ENCODE peak calls at places on chromosome 12, in nine cellular contexts. L is stimulated activated CD8-positive, alpha-beta memory T cell treated with anti-CD3 and anti-CD28 coated beads, Interleukin-4, amount 100 ng/mL, for 4 hours; K is Right ventricle myocardium superior; U is NCI-H1694; C is A172; T is lower lobe of right lung; W is activated naive CD8-positive, alpha-beta T cell treated with anti-CD3 and anti-CD28 coated beads, Interleukin-2, amount 10 ng/mL, durations not matched to agents 7 days and 5 days; I is heart left ventricle; S is pons. E is an unnamed sample.

GRCh38 chr12:81206425-81206824 is 128.5 kb downstream of the ACSS3 start:
- DNase-seq in L (no peak), K (no peak), U (peak), C (no peak), T (no peak), W (no peak), I (no peak), S (no peak), E (no peak)

GRCh38 chr12:100170313-100170858 is 27.7 kb upstream of the BLTP3B start:
- DNase-seq in L (no peak), K (no peak), U (no peak), C (no peak), T (no peak), W (no peak), I (no peak), S (peak), E (no peak)

GRCh38 chr12:57993030-57993429 is 51.7 kb downstream of the ATP23 start:
- DNase-seq in L (no peak), K (no peak), U (no peak), C (no peak), T (no peak), W (no peak), I (no peak), S (no peak), E (no peak)

GRCh38 chr12:29751676-29752075 is 32.1 kb downstream of the TMTC1 start:
- DNase-seq in L (no peak), K (no peak), U (no peak), C (no peak), T (no peak), W (no peak), I (no peak), S (no peak), E (no peak)

GRCh38 chr12:116779597-116779996 is 41.5 kb downstream of the RNFT2 start:
- DNase-seq in L (no peak), K (no peak), U (no peak), C (no peak), T (no peak), W (no peak), I (no peak), S (no peak), E (no peak)

GRCh38 chr12:109758406-109759075 is 44.9 kb downstream of the FAM222A start:
- DNase-seq in L (no peak), K (no peak), U (no peak), C (no peak), T (peak), W (peak), I (peak), S (no peak), E (no peak)

GRCh38 chr12:23862746-23863145 is 86.7 kb downstream of the SOX5 start:
- DNase-seq in L (no peak), K (no peak), U (no peak), C (no peak), T (no peak), W (no peak), I (no peak), S (peak), E (no peak)

GRCh38 chr12:100955139-100955538 is 160.6 kb downstream of the ANO4 start:
- DNase-seq in L (no peak), K (no peak), U (no peak), C (peak), T (no peak), W (no peak), I (no peak), S (no peak), E (peak)

GRCh38 chr12:47094804-47095203 is 15.0 kb upstream of the AMIGO2 start:
- DNase-seq in L (no peak), K (no peak), U (no peak), C (peak), T (no peak), W (no peak), I (no peak), S (no peak), E (peak)

GRCh38 chr12:62657363-62657632 is 190.7 kb downstream of the MON2 start:
- DNase-seq in L (no peak), K (no peak), U (no peak), C (no peak), T (no peak), W (no peak), I (no peak), S (no peak), E (no peak)

GRCh38 chr12:47698055-47698454 is 7.8 kb downstream of the RPAP3 start:
- DNase-seq in L (no peak), K (no peak), U (no peak), C (no peak), T (no peak), W (no peak), I (no peak), S (peak), E (no peak)

GRCh38 chr12:131264625-131265024 is 310.9 kb downstream of the ADGRD1 start:
- DNase-seq in L (no peak), K (no peak), U (no peak), C (peak), T (peak), W (no peak), I (no peak), S (no peak), E (peak)